ENCODE peak calls at places on chromosome 19, in seven cellular contexts. R is NCI-H774; C is B cell; U is progenitor cell of endocrine pancreas; Y is stimulated activated naive CD8-positive, alpha-beta T cell treated with anti-CD3 and anti-CD28 coated beads, Interleukin-15, amount 100 ng/mL, for 72 hours; M is colonic mucosa; N is heart right ventricle. O is an unnamed sample.

GRCh38 chr19:14073232-14073924 is 792 bp downstream of the MISP3 start:
- DNase-seq in U (peak; percentile 64), C (peak; percentile 89), M (peak; percentile 73), Y (peak; percentile 84), N (peak; percentile 82), R (peak; percentile 76), O (peak; percentile 78)

GRCh38 chr19:17677002-17677401 is 11.2 kb downstream of the UNC13A start:
- DNase-seq in N (no peak), R (no peak), Y (no peak), M (no peak), U (no peak), C (no peak), O (no peak)

GRCh38 chr19:31232220-31232619 is 117.0 kb downstream of the TSHZ3 start:
- DNase-seq in R (no peak), N (no peak), Y (no peak), C (no peak), U (no peak), M (no peak), O (no peak)

GRCh38 chr19:55472463-55472862 is 4.0 kb upstream of the ZNF628 start:
- DNase-seq in R (no peak), C (no peak), M (no peak), U (no peak), Y (no peak), N (no peak), O (peak; percentile 80)

GRCh38 chr19:30073152-30074000 is 131.3 kb downstream of the URI1 start:
- DNase-seq in Y (no peak), R (no peak), U (no peak), M (no peak), C (no peak), N (no peak), O (no peak)

GRCh38 chr19:10420444-10421239 is at the start of gene PDE4A:
- DNase-seq in N (no peak), R (no peak), U (no peak), C (peak; percentile 84), M (no peak), Y (peak; percentile 80), O (no peak)

GRCh38 chr19:2049741-2050348 is 1.2 kb downstream of the MKNK2 start:
- DNase-seq in Y (peak; percentile 76), U (no peak), C (peak; percentile 89), N (peak; percentile 76), M (peak; percentile 93), R (peak; percentile 41), O (peak; percentile 69)

GRCh38 chr19:10830941-10831779 is 4.9 kb downstream of the TMED1 start:
- DNase-seq in N (no peak), M (no peak), R (no peak), U (no peak), Y (no peak), C (no peak), O (no peak)

GRCh38 chr19:44607049-44607448 is 6.3 kb upstream of the IGSF23 start:
- DNase-seq in R (no peak), U (no peak), N (no peak), Y (no peak), M (peak; percentile 64), C (peak; percentile 13), O (no peak)

GRCh38 chr19:55606817-55607216 is 1.4 kb downstream of the ZNF865 start:
- DNase-seq in C (no peak), U (no peak), Y (no peak), M (no peak), R (no peak), N (no peak), O (no peak)

GRCh38 chr19:19256072-19256969 is 16.8 kb downstream of the TM6SF2 start:
- DNase-seq in M (no peak), N (no peak), Y (no peak), U (no peak), R (peak; percentile 27), C (no peak), O (no peak)

GRCh38 chr19:16030964-16031871 is 45.1 kb upstream of the TPM4 start:
- DNase-seq in N (no peak), R (no peak), U (no peak), M (no peak), C (no peak), Y (no peak), O (no peak)

GRCh38 chr19:512548-513365 is 5.5 kb downstream of the TPGS1 start:
- DNase-seq in M (no peak), Y (no peak), N (no peak), U (no peak), C (no peak), R (no peak), O (no peak)

GRCh38 chr19:4606921-4607678 is 32.2 kb upstream of the TNFAIP8L1 start:
- DNase-seq in Y (no peak), M (no peak), R (peak; percentile 78), U (peak; percentile 38), C (no peak), N (peak; percentile 76), O (no peak)

GRCh38 chr19:11984986-11985385 is 20.1 kb downstream of the ZNF763 start:
- DNase-seq in C (no peak), Y (no peak), N (no peak), U (no peak), M (no peak), R (no peak), O (no peak)

GRCh38 chr19:14409157-14410053 is 9.7 kb downstream of the DDX39A start:
- DNase-seq in R (no peak), C (peak; percentile 49), U (no peak), M (no peak), N (no peak), Y (no peak), O (no peak)

GRCh38 chr19:12801466-12802266 is at the start of the genes PRDX2 and THSD8:
- DNase-seq in U (peak; percentile 84), C (peak; percentile 83), N (peak; percentile 86), R (peak; percentile 82), M (peak; percentile 87), Y (peak; percentile 86), O (peak; percentile 71)

GRCh38 chr19:19531951-19532805 is 3.5 kb downstream of the YJEFN3 start:
- DNase-seq in U (peak; percentile 76), R (peak; percentile 51), N (peak; percentile 90), Y (peak; percentile 83), M (peak; percentile 85), C (peak; percentile 92), O (peak; percentile 79)

GRCh38 chr19:39183100-39183499 is 13.7 kb upstream of the NCCRP1 start:
- DNase-seq in U (no peak), R (no peak), M (no peak), Y (no peak), N (no peak), C (no peak), O (no peak)

GRCh38 chr19:38385804-38386257 is 2.0 kb downstream of the GGN start:
- DNase-seq in C (peak; percentile 55), Y (no peak), M (no peak), R (no peak), N (no peak), U (no peak), O (no peak)

GRCh38 chr19:13797870-13798269 is 2.6 kb downstream of the ZSWIM4 start:
- DNase-seq in U (no peak), R (no peak), Y (no peak), M (no peak), N (no peak), C (no peak), O (peak; percentile 31)

GRCh38 chr19:54158812-54159351 is 639 bp downstream of the LENG1 start:
- DNase-seq in C (no peak), R (no peak), N (no peak), Y (peak; percentile 42), U (no peak), M (no peak), O (no peak)

GRCh38 chr19:47004012-47004465 is 15.6 kb upstream of the NPAS1 start:
- DNase-seq in Y (no peak), R (no peak), M (no peak), C (no peak), U (no peak), N (no peak), O (no peak)

GRCh38 chr19:29666634-29667389 is 1.6 kb downstream of the PLEKHF1 start:
- DNase-seq in N (peak; percentile 74), R (no peak), U (no peak), C (no peak), M (peak; percentile 58), Y (peak; percentile 23), O (no peak)

GRCh38 chr19:37932985-37933953 is 26.3 kb downstream of the SIPA1L3 start:
- DNase-seq in R (no peak), N (no peak), U (no peak), Y (no peak), C (no peak), M (peak; percentile 86), O (peak; percentile 83)

GRCh38 chr19:13920524-13920923 is 14.5 kb downstream of the CC2D1A start:
- DNase-seq in M (no peak), U (no peak), R (no peak), N (no peak), C (no peak), Y (no peak), O (no peak)

GRCh38 chr19:31334101-31334848 is 15.0 kb downstream of the TSHZ3 start:
- DNase-seq in R (no peak), M (no peak), N (no peak), Y (no peak), C (no peak), U (no peak), O (no peak)

GRCh38 chr19:7488736-7489353 is at the start of gene PEX11G:
- DNase-seq in M (peak; percentile 93), U (peak; percentile 94), Y (peak; percentile 89), C (peak; percentile 96), N (peak; percentile 96), R (peak; percentile 92), O (peak; percentile 90)

GRCh38 chr19:8212212-8212611 is 3.0 kb downstream of the CERS4 start:
- DNase-seq in N (no peak), M (no peak), Y (no peak), U (no peak), C (no peak), R (no peak), O (no peak)

GRCh38 chr19:36719687-36720556 is 32.5 kb downstream of the ZNF567 start:
- DNase-seq in U (no peak), C (peak; percentile 1), N (no peak), Y (no peak), M (no peak), R (no peak), O (no peak)

GRCh38 chr19:37551123-37551993 is 43.2 kb downstream of the ZNF571 start:
- DNase-seq in Y (peak; percentile 79), M (peak; percentile 66), U (no peak), C (peak; percentile 85), R (no peak), N (peak; percentile 64), O (no peak)

GRCh38 chr19:19464339-19465098 is 50.8 kb downstream of the TSSK6 start:
- DNase-seq in C (no peak), U (no peak), Y (no peak), N (no peak), R (no peak), M (no peak), O (no peak)